ENCODE peak calls at places on chromosome 4, in seven cellular contexts. H is NCI-H510A; G is ELR; I is GM12865; O is AG09309; B is tibial artery; Z is stimulated activated CD4-positive, alpha-beta T cell treated with anti-CD3 and anti-CD28 coated beads, Interleukin-12 subunit alpha, Interleukin-12 subunit beta, amount 100 ng/mL, for 4 hours. C is an unnamed sample.

GRCh38 chr4:89256203-89256800 is 51.3 kb downstream of the GPRIN3 start:
- DNase-seq in H (no peak), G (no peak), I (no peak), O (no peak), B (no peak), Z (no peak), C (no peak)

GRCh38 chr4:26462874-26463273 is 27.4 kb downstream of the CCKAR start:
- DNase-seq in H (no peak), G (no peak), I (no peak), O (no peak), B (no peak), Z (no peak), C (no peak)

GRCh38 chr4:40992472-40993298 is 221.7 kb downstream of the APBB2 start:
- DNase-seq in H (no peak), G (peak; percentile 86), I (peak; percentile 91), O (peak; percentile 58), B (no peak), Z (no peak), C (no peak)

GRCh38 chr4:1218892-1219552 is 29.9 kb downstream of the CTBP1 start:
- DNase-seq in H (no peak), G (no peak), I (peak; percentile 93), O (no peak), B (no peak), Z (no peak), C (no peak)

GRCh38 chr4:119656986-119657635 is 28.5 kb upstream of the PDE5A start:
- DNase-seq in H (no peak), G (peak; percentile 60), I (no peak), O (no peak), B (no peak), Z (no peak), C (no peak)

GRCh38 chr4:3364199-3364598 is 71.4 kb downstream of the RGS12 start:
- DNase-seq in H (no peak), G (no peak), I (no peak), O (no peak), B (no peak), Z (no peak), C (no peak)

GRCh38 chr4:4849524-4850193 is 9.8 kb upstream of the MSX1 start:
- DNase-seq in H (no peak), G (no peak), I (no peak), O (no peak), B (peak; percentile 35), Z (no peak), C (peak; percentile 38)

GRCh38 chr4:2087170-2087569 is 28.0 kb downstream of the NAT8L start:
- DNase-seq in H (no peak), G (peak; percentile 26), I (no peak), O (no peak), B (no peak), Z (no peak), C (no peak)

GRCh38 chr4:79862842-79863241 is 210.2 kb downstream of the ANTXR2 start:
- DNase-seq in H (no peak), G (no peak), I (no peak), O (no peak), B (no peak), Z (no peak), C (no peak)

GRCh38 chr4:140116442-140117104 is 37.4 kb downstream of the MAML3 start:
- DNase-seq in H (no peak), G (peak; percentile 75), I (no peak), O (no peak), B (no peak), Z (no peak), C (no peak)

GRCh38 chr4:165877291-165877690 is 4.3 kb downstream of the TLL1 start:
- DNase-seq in H (no peak), G (no peak), I (no peak), O (no peak), B (no peak), Z (no peak), C (no peak)

GRCh38 chr4:125838924-125839323 is 524.2 kb downstream of the FAT4 start:
- DNase-seq in H (no peak), G (no peak), I (no peak), O (no peak), B (no peak), Z (no peak), C (no peak)

GRCh38 chr4:92381640-92382039 is 77.9 kb downstream of the GRID2 start:
- DNase-seq in H (no peak), G (no peak), I (no peak), O (no peak), B (no peak), Z (no peak), C (no peak)

GRCh38 chr4:103853627-103854026 is 133.8 kb upstream of the TACR3 start:
- DNase-seq in H (no peak), G (peak; percentile 42), I (no peak), O (no peak), B (no peak), Z (no peak), C (no peak)

GRCh38 chr4:3243066-3243775 is 5.7 kb upstream of the MSANTD1 start:
- DNase-seq in H (peak; percentile 75), G (no peak), I (no peak), O (no peak), B (no peak), Z (no peak), C (no peak)

GRCh38 chr4:42512226-42512625 is 114.9 kb downstream of the SHISA3 start:
- DNase-seq in H (no peak), G (no peak), I (no peak), O (no peak), B (no peak), Z (no peak), C (no peak)

GRCh38 chr4:16269742-16270522 is 43.7 kb upstream of the TAPT1 start:
- DNase-seq in H (no peak), G (peak; percentile 95), I (no peak), O (peak; percentile 97), B (no peak), Z (no peak), C (no peak)

GRCh38 chr4:82797591-82798081 is 960 bp downstream of the SCD5 start:
- DNase-seq in H (no peak), G (peak; percentile 55), I (peak; percentile 16), O (no peak), B (no peak), Z (no peak), C (no peak)

GRCh38 chr4:48184891-48185290 is 50.8 kb upstream of the TXK start:
- DNase-seq in H (no peak), G (no peak), I (no peak), O (no peak), B (no peak), Z (no peak), C (no peak)

GRCh38 chr4:10186228-10187214 is 69.9 kb upstream of the WDR1 start:
- DNase-seq in H (no peak), G (peak; percentile 38), I (no peak), O (no peak), B (no peak), Z (no peak), C (no peak)

GRCh38 chr4:152278505-152279301 is 257.2 kb downstream of the FBXW7 start:
- DNase-seq in H (peak; percentile 39), G (no peak), I (peak; percentile 20), O (no peak), B (no peak), Z (no peak), C (no peak)

GRCh38 chr4:168437192-168437938 is 42.9 kb downstream of the DDX60L start:
- DNase-seq in H (no peak), G (no peak), I (no peak), O (no peak), B (no peak), Z (no peak), C (no peak)

GRCh38 chr4:167622481-167623240 is 388.4 kb upstream of the SPOCK3 start:
- DNase-seq in H (no peak), G (peak; percentile 66), I (peak; percentile 68), O (no peak), B (no peak), Z (peak; percentile 0), C (no peak)

C was measured in suprapubic skin.